ENCODE peak calls at places on chromosome 2, in four cellular contexts. X is brain microvascular endothelial cell, K is keratinocyte, H is tibial artery. Y is an unnamed sample. For H3K36me3, the result is how much of the 10 kb centered on the place peaks cover.

GRCh38 chr2:105344704-105345345 is 7.5 kb downstream of the C2orf49 start:
- DNase-seq in X (no peak), K (no peak), H (no peak), Y (no peak)

GRCh38 chr2:222861411-222862067 is 703 bp downstream of the ACSL3 start:
- DNase-seq in X (no peak), K (no peak), H (peak), Y (no peak)

GRCh38 chr2:9385841-9386240 is 37.5 kb downstream of the ITGB1BP1 start:
- DNase-seq in X (no peak), K (no peak), H (peak), Y (no peak)

GRCh38 chr2:8263931-8264330 is 417.9 kb upstream of the ID2 start:
- DNase-seq in X (no peak), K (no peak), H (no peak), Y (no peak)

GRCh38 chr2:6343076-6343475 is 522.6 kb downstream of the CMPK2 start:
- DNase-seq in X (no peak), K (no peak), H (no peak), Y (no peak)

GRCh38 chr2:209671280-209671679 is 100.4 kb upstream of the UNC80 start:
- DNase-seq in X (no peak), K (no peak), H (no peak), Y (no peak)

GRCh38 chr2:204265701-204266310 is 279.5 kb upstream of the PARD3B start:
- DNase-seq in X (no peak), K (no peak), H (no peak), Y (no peak)

GRCh38 chr2:12037301-12037700 is 290.9 kb downstream of the LPIN1 start:
- DNase-seq in X (no peak), K (no peak), H (no peak), Y (no peak)

GRCh38 chr2:40204268-40204667 is 247.6 kb downstream of the SLC8A1 start:
- DNase-seq in X (peak), K (no peak), H (no peak), Y (no peak)

GRCh38 chr2:19435815-19436214 is 77.4 kb upstream of the OSR1 start:
- DNase-seq in X (no peak), K (no peak), H (no peak), Y (no peak)

GRCh38 chr2:151774506-151774905 is 40.2 kb upstream of the NEB start:
- DNase-seq in X (no peak), K (no peak), H (no peak), Y (no peak)

GRCh38 chr2:122692400-122693083 is 937.1 kb downstream of the TSN start:
- DNase-seq in X (no peak), K (no peak), H (no peak), Y (no peak)

GRCh38 chr2:172834881-172835280 is 99.2 kb downstream of the RAPGEF4 start:
- DNase-seq in X (no peak), K (no peak), H (no peak), Y (no peak)

GRCh38 chr2:187553908-187554703 is at the start of gene TFPI:
- DNase-seq in X (peak), K (no peak), H (no peak), Y (no peak)

GRCh38 chr2:180130403-180130802 is 123.3 kb upstream of the CWC22 start:
- DNase-seq in X (peak), K (no peak), H (no peak), Y (no peak)

GRCh38 chr2:43054367-43054766 is 172.0 kb downstream of the ZFP36L2 start:
- DNase-seq in X (no peak), K (no peak), H (peak), Y (no peak)

GRCh38 chr2:86821306-86821705 is 30.6 kb upstream of the CD8A start:
- DNase-seq in X (no peak), K (no peak), H (no peak), Y (no peak)

GRCh38 chr2:109020217-109020637 is 31.2 kb upstream of the EDAR start:
- DNase-seq in X (no peak), K (no peak), H (no peak), Y (no peak)

GRCh38 chr2:8576525-8577157 is 105.2 kb upstream of the ID2 start:
- DNase-seq in X (no peak), K (no peak), H (no peak), Y (no peak)

GRCh38 chr2:21331625-21332370 is 208.0 kb downstream of the TDRD15 start:
- DNase-seq in X (no peak), K (no peak), H (no peak), Y (no peak)

GRCh38 chr2:168758970-168759820 is 43.2 kb upstream of the NOSTRIN start:
- DNase-seq in X (peak), K (no peak), H (no peak), Y (peak)

GRCh38 chr2:26848336-26849055 is 564 bp downstream of the DPYSL5 start:
- DNase-seq in X (no peak), K (no peak), H (no peak), Y (no peak)

GRCh38 chr2:10439971-10440370 is 8.2 kb downstream of the ODC1 start:
- DNase-seq in X (no peak), K (no peak), H (no peak), Y (no peak)
- H3K36me3 ChIP-seq in X (under half), K (half or more), H (half or more), Y (under half)

GRCh38 chr2:212032032-212032431 is 506.6 kb downstream of the ERBB4 start:
- DNase-seq in X (peak), K (no peak), H (no peak), Y (peak)
- H3K4me3 ChIP-seq in X (no peak), K (no peak), H (no peak), Y (no peak)

GRCh38 chr2:61257446-61257845 is 95.5 kb downstream of the C2orf74 start:
- DNase-seq in X (peak), K (no peak), H (no peak), Y (no peak)
- H3K36me3 ChIP-seq in X (under half), K (under half), H (under half), Y (under half)

GRCh38 chr2:127437781-127438726 is 19.8 kb downstream of the PROC start:
- DNase-seq in X (no peak), K (no peak), H (no peak), Y (no peak)

GRCh38 chr2:127434515-127434914 is 16.3 kb downstream of the PROC start:
- DNase-seq in X (no peak), K (no peak), H (no peak), Y (no peak)

GRCh38 chr2:127437056-127437455 is 18.8 kb downstream of the PROC start:
- DNase-seq in X (no peak), K (no peak), H (no peak), Y (no peak)

GRCh38 chr2:127439343-127439742 is 21.1 kb downstream of the PROC start:
- DNase-seq in X (no peak), K (no peak), H (no peak), Y (no peak)
- H3K4me3 ChIP-seq in X (no peak), K (no peak), H (no peak), Y (no peak)

GRCh38 chr2:182933629-182934028 is 67.2 kb upstream of the FRZB start:
- DNase-seq in X (no peak), K (no peak), H (no peak), Y (no peak)
- H3K36me3 ChIP-seq in X (under half), K (under half), H (half or more), Y (under half)

GRCh38 chr2:75558786-75559428 is 1.8 kb downstream of the EVA1A start:
- DNase-seq in X (peak), K (no peak), H (no peak), Y (no peak)
- H3K4me3 ChIP-seq in X (peak), K (peak), H (no peak), Y (peak)

GRCh38 chr2:194674043-194674442 is 983.0 kb upstream of the SLC39A10 start:
- DNase-seq in X (no peak), K (no peak), H (no peak), Y (no peak)

GRCh38 chr2:194672994-194673393 is 984.0 kb upstream of the SLC39A10 start:
- DNase-seq in X (no peak), K (no peak), H (no peak), Y (no peak)
- H3K36me3 ChIP-seq in X (under half), K (under half), H (under half), Y (under half)

GRCh38 chr2:144323946-144324345 is 196.0 kb downstream of the ZEB2 start:
- DNase-seq in X (no peak), K (no peak), H (no peak), Y (no peak)
- H3K4me3 ChIP-seq in X (no peak), K (no peak), H (no peak), Y (no peak)

GRCh38 chr2:190965580-190966222 is 48.3 kb downstream of the STAT1 start:
- DNase-seq in X (no peak), K (no peak), H (no peak), Y (no peak)
- H3K36me3 ChIP-seq in X (half or more), K (under half), H (half or more), Y (under half)

GRCh38 chr2:85275984-85276540 is 51.7 kb downstream of the TGOLN2 start:
- DNase-seq in X (no peak), K (no peak), H (no peak), Y (no peak)
- H3K4me3 ChIP-seq in X (no peak), K (no peak), H (peak), Y (no peak)

Y was measured in kidney epithelial cell.